ENCODE peak calls at places on chromosomes 2 and 18, in five cellular contexts. F is HepG2, O is H1, S is SK-N-SH, T is Panc1. E is an unnamed sample.

GRCh38 chr18:56043691-56044090 is 455.7 kb upstream of the TCF4 start:
- DNase-seq in O (no peak), S (no peak), T (no peak), F (no peak), E (no peak)

GRCh38 chr2:47771211-47771610 is 11.7 kb upstream of the MSH6 start:
- DNase-seq in O (no peak), S (no peak), F (peak), T (peak), E (peak)

GRCh38 chr2:233519787-233520611 is 46.6 kb downstream of the USP40 start:
- DNase-seq in S (no peak), T (no peak), F (peak), O (no peak), E (no peak)

GRCh38 chr18:79572848-79573451 is 106.7 kb upstream of the CTDP1 start:
- DNase-seq in O (peak), F (no peak), S (no peak), T (no peak), E (no peak)

GRCh38 chr18:2089416-2089815 is 481.9 kb downstream of the METTL4 start:
- DNase-seq in S (no peak), F (no peak), O (no peak), T (no peak), E (no peak)

GRCh38 chr2:47650001-47650535 is 132.9 kb upstream of the MSH6 start:
- DNase-seq in S (no peak), O (no peak), T (no peak), F (no peak), E (no peak)

GRCh38 chr2:216348909-216349308 is 23.4 kb downstream of the MARCHF4 start:
- DNase-seq in F (no peak), S (no peak), T (no peak), O (no peak), E (no peak)

GRCh38 chr2:103788875-103789715 is 1027.3 kb downstream of the TMEM182 start:
- DNase-seq in S (no peak), O (no peak), F (peak), T (no peak), E (no peak)

GRCh38 chr2:2812117-2812516 is 481.0 kb upstream of the MYT1L start:
- DNase-seq in S (no peak), F (no peak), O (peak), T (no peak), E (no peak)

GRCh38 chr18:42184685-42185477 is 229.8 kb downstream of the PIK3C3 start:
- DNase-seq in F (no peak), S (no peak), O (no peak), T (no peak), E (no peak)

GRCh38 chr2:40488927-40489677 is 37.2 kb upstream of the SLC8A1 start:
- DNase-seq in S (no peak), F (no peak), T (no peak), O (no peak), E (no peak)

GRCh38 chr2:84865181-84865783 is 15.6 kb downstream of the TRABD2A start:
- DNase-seq in S (no peak), F (no peak), T (no peak), O (no peak), E (no peak)

GRCh38 chr18:48028716-48029115 is 98.3 kb upstream of the SMAD2 start:
- DNase-seq in S (no peak), O (no peak), F (no peak), T (no peak), E (no peak)

GRCh38 chr18:2985628-2986027 is 27.3 kb downstream of the LPIN2 start:
- DNase-seq in T (no peak), S (no peak), O (no peak), F (peak), E (peak)

GRCh38 chr2:216189410-216189809 is 80.3 kb downstream of the XRCC5 start:
- DNase-seq in S (no peak), T (no peak), O (no peak), F (no peak), E (no peak)

GRCh38 chr18:44410740-44411139 is 269.9 kb upstream of the SETBP1 start:
- DNase-seq in S (no peak), O (no peak), F (no peak), T (no peak), E (no peak)
- TF ChIP-seq SIN3A in S (no peak), O (no peak), F (no peak), T (no peak), E (no peak)

GRCh38 chr2:1140389-1141003 is 189.8 kb downstream of the SNTG2 start:
- DNase-seq in F (peak), O (peak), T (peak), S (peak), E (no peak)
- TF ChIP-seq CTCF in F (peak), O (peak), T (peak), S (peak), E (peak)

DNA sequence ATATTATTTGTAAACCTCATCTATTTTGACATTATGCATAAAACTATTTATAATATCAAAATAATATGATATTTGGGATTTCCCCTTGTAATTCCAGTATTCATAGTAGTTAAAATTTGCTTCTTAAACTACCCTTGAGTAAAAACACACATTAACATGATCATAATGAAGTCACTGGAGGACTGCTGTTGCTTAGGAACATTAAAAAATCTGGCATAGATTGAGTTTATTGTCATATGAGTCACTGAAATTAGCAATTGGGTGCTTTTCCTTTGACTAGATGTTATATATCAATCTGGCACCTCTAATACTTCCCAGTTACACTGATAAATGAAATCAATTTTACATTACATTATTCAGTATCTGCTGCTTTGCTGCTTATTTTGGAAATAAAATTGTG is 57.0 kb upstream of the ZC3H15 start:
- DNase-seq in O (no peak), F (no peak), T (no peak), S (no peak), E (no peak)
- TF ChIP-seq SIN3A in O (no peak), F (no peak), T (no peak), S (no peak), E (no peak)

GRCh38 chr2:205563646-205564045 is 118.7 kb upstream of the NRP2 start:
- DNase-seq in S (peak), O (peak), T (no peak), F (no peak), E (peak)
- TF ChIP-seq CTCF in S (peak), O (peak), T (peak), F (peak), E (peak)

GRCh38 chr2:241508240-241508509 is 209 bp downstream of the STK25 start:
- DNase-seq in S (peak), T (no peak), F (no peak), O (no peak), E (no peak)
- TF ChIP-seq SIN3A in S (no peak), T (no peak), F (peak), O (no peak), E (no peak)

GRCh38 chr18:25289040-25289631 is 62.8 kb downstream of the ZNF521 start:
- DNase-seq in F (no peak), O (no peak), T (no peak), S (no peak), E (no peak)
- TF ChIP-seq CTCF in F (no peak), O (no peak), T (no peak), S (no peak), E (no peak)

DNA sequence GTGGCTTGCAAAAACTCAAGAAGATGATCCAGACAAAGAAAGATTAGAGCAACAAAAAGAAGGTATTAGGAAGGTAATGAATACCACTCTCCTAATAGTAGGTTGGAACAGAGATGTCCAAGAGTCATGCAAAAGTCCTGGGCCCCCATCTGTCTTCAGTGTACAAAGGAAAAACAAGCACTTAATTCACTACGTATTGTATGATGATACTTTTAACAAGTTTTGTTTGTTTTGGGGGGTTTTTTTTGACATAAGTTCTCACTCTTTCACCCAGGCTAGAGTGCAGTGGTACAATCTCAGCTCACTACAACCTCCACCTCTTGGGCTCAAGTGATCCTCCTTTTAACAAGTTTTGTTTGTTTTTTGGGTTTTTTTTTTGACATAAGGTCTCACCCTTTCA is 80.6 kb upstream of the RTN4 start:
- DNase-seq in O (no peak), T (no peak), S (no peak), F (no peak), E (no peak)
- TF ChIP-seq SIN3A in O (no peak), T (no peak), S (no peak), F (no peak), E (no peak)

GRCh38 chr18:34880882-34881852 is 160.0 kb upstream of the MAPRE2 start:
- DNase-seq in O (no peak), F (peak), T (no peak), S (no peak), E (no peak)
- TF ChIP-seq CTCF in O (no peak), F (peak), T (peak), S (peak), E (peak)

E was measured in HCT116.